ENCODE peak calls at places on chromosomes 4 and X, in five cellular contexts. B is SJSA1, E is lower lobe of right lung, T is OCI-LY7, X is mesendoderm. Y is an unnamed sample.

GRCh38 chr4:13705521-13706035 is 78.1 kb upstream of the BOD1L1 start:
- DNase-seq in B (no peak), E (peak), T (no peak), X (peak), Y (no peak)

GRCh38 chrX:130857207-130857606 is 45.8 kb downstream of the ENOX2 start:
- DNase-seq in B (no peak), E (no peak), T (no peak), X (no peak), Y (no peak)

GRCh38 chr4:891747-892146 is 40.4 kb downstream of the GAK start:
- DNase-seq in B (no peak), E (no peak), T (peak), X (peak), Y (no peak)

GRCh38 chrX:68490644-68491043 is 8.2 kb upstream of the YIPF6 start:
- DNase-seq in B (no peak), E (no peak), T (no peak), X (peak), Y (peak)

GRCh38 chrX:11757729-11758399 is at the start of gene MSL3:
- DNase-seq in B (peak), E (peak), T (peak), X (peak), Y (peak)

GRCh38 chr4:26748805-26749204 is 111.8 kb upstream of the STIM2 start:
- DNase-seq in B (no peak), E (no peak), T (peak), X (no peak), Y (no peak)

GRCh38 chr4:59200992-59201391 is 1999.1 kb upstream of the ADGRL3 start:
- DNase-seq in B (no peak), E (no peak), T (no peak), X (no peak), Y (no peak)

GRCh38 chr4:136863756-136864155 is 668.5 kb downstream of the PCDH18 start:
- DNase-seq in B (no peak), E (no peak), T (no peak), X (peak), Y (peak)

GRCh38 chr4:150425161-150425560 is 156.8 kb upstream of the MAB21L2 start:
- DNase-seq in B (no peak), E (no peak), T (no peak), X (no peak), Y (no peak)

GRCh38 chrX:66635360-66635759 is 3.5 kb downstream of the EDA2R start:
- DNase-seq in B (peak), E (no peak), T (no peak), X (peak), Y (peak)

GRCh38 chrX:69133561-69134542 is 31.4 kb downstream of the PJA1 start:
- DNase-seq in B (peak), E (no peak), T (peak), X (peak), Y (peak)

GRCh38 chr4:8508266-8508665 is 67.7 kb downstream of the TRMT44 start:
- DNase-seq in B (no peak), E (no peak), T (no peak), X (no peak), Y (no peak)

GRCh38 chr4:74878323-74878722 is 54.6 kb upstream of the PARM1 start:
- DNase-seq in B (no peak), E (no peak), T (no peak), X (no peak), Y (no peak)

GRCh38 chr4:31084806-31085416 is 364.7 kb downstream of the PCDH7 start:
- DNase-seq in B (no peak), E (no peak), T (no peak), X (no peak), Y (no peak)

GRCh38 chr4:140653718-140654515 is 85.2 kb upstream of the UCP1 start:
- DNase-seq in B (no peak), E (no peak), T (no peak), X (peak), Y (peak)

GRCh38 chr4:138639018-138639876 is 376.3 kb upstream of the NOCT start:
- DNase-seq in B (no peak), E (no peak), T (no peak), X (no peak), Y (peak)

GRCh38 chr4:73705056-73705432 is 35.3 kb upstream of the CXCL8 start:
- DNase-seq in B (peak), E (no peak), T (no peak), X (peak), Y (peak)

GRCh38 chr4:146932111-146932510 is 13.6 kb downstream of the TTC29 start:
- DNase-seq in B (no peak), E (no peak), T (no peak), X (peak), Y (no peak)

GRCh38 chr4:182126096-182126495 is 117.1 kb upstream of the TENM3 start:
- DNase-seq in B (no peak), E (no peak), T (no peak), X (no peak), Y (peak)

GRCh38 chr4:41057456-41057855 is 156.9 kb downstream of the APBB2 start:
- DNase-seq in B (no peak), E (no peak), T (no peak), X (no peak), Y (peak)

GRCh38 chrX:47080215-47080914 is 2.1 kb downstream of the RGN start:
- DNase-seq in B (no peak), E (no peak), T (no peak), X (no peak), Y (no peak)

GRCh38 chrX:11100281-11101035 is 10.7 kb upstream of the HCCS start:
- DNase-seq in B (peak), E (no peak), T (no peak), X (peak), Y (peak)

GRCh38 chr4:59936566-59936965 is 1263.6 kb upstream of the ADGRL3 start:
- DNase-seq in B (no peak), E (no peak), T (no peak), X (no peak), Y (no peak)

GRCh38 chrX:45557390-45557789 is 356.7 kb upstream of the DIPK2B start:
- DNase-seq in B (no peak), E (no peak), T (no peak), X (no peak), Y (no peak)

GRCh38 chrX:2960861-2961515 is 31.8 kb upstream of the ARSD start:
- DNase-seq in B (no peak), E (no peak), T (no peak), X (peak), Y (no peak)

GRCh38 chr4:183099537-183100297 is 660 bp downstream of the WWC2 start:
- DNase-seq in B (peak), E (peak), T (no peak), X (peak), Y (no peak)

GRCh38 chr4:108830509-108831244 is 67.8 kb upstream of the ETNPPL start:
- DNase-seq in B (no peak), E (peak), T (no peak), X (peak), Y (no peak)

GRCh38 chrX:154353172-154353843 is 21.1 kb downstream of the FLNA start:
- DNase-seq in B (no peak), E (no peak), T (no peak), X (no peak), Y (no peak)

GRCh38 chrX:101682723-101683122 is 23.1 kb upstream of the ARMCX2 start:
- DNase-seq in B (no peak), E (no peak), T (no peak), X (peak), Y (peak)

GRCh38 chr4:33890841-33891240 is 2353.5 kb downstream of the ARAP2 start:
- DNase-seq in B (no peak), E (no peak), T (no peak), X (no peak), Y (no peak)

GRCh38 chr4:94486372-94486801 is 34.6 kb downstream of the PDLIM5 start:
- DNase-seq in B (no peak), E (no peak), T (no peak), X (no peak), Y (peak)

GRCh38 chr4:37139987-37140386 is 104.6 kb upstream of the NWD2 start:
- DNase-seq in B (no peak), E (no peak), T (no peak), X (peak), Y (no peak)

GRCh38 chr4:146053901-146054300 is 115.3 kb upstream of the ZNF827 start:
- DNase-seq in B (no peak), E (no peak), T (no peak), X (no peak), Y (no peak)

GRCh38 chrX:71224969-71225368 is 1.9 kb downstream of the GJB1 start:
- DNase-seq in B (no peak), E (no peak), T (no peak), X (no peak), Y (no peak)

GRCh38 chr4:159682996-159683395 is 580.1 kb downstream of the RAPGEF2 start:
- DNase-seq in B (no peak), E (no peak), T (no peak), X (no peak), Y (no peak)

GRCh38 chr4:178745203-178745602 is 1303.0 kb upstream of the AGA start:
- DNase-seq in B (no peak), E (no peak), T (no peak), X (no peak), Y (no peak)

GRCh38 chr4:169366821-169367220 is 96.1 kb upstream of the SH3RF1 start:
- DNase-seq in B (no peak), E (no peak), T (no peak), X (no peak), Y (no peak)

GRCh38 chr4:169372791-169373190 is 102.0 kb upstream of the SH3RF1 start:
- DNase-seq in B (no peak), E (no peak), T (no peak), X (no peak), Y (no peak)

GRCh38 chr4:169369634-169370033 is 98.9 kb upstream of the SH3RF1 start:
- DNase-seq in B (no peak), E (no peak), T (no peak), X (peak), Y (no peak)
- H3K4me3 ChIP-seq in B (no peak), E (no peak), T (no peak), X (no peak), Y (no peak)

GRCh38 chr4:17166954-17167353 is 268.5 kb upstream of the LDB2 start:
- DNase-seq in B (no peak), E (no peak), T (no peak), X (no peak), Y (peak)
- H3K4me3 ChIP-seq in B (no peak), E (no peak), T (no peak), X (no peak), Y (no peak)

GRCh38 chrX:40102393-40103381 is 4.9 kb upstream of the BCOR start:
- DNase-seq in B (no peak), E (no peak), T (no peak), X (peak), Y (no peak)
- H3K4me3 ChIP-seq in B (no peak), E (no peak), T (no peak), X (no peak), Y (no peak)

GRCh38 chrX:118564498-118564897 is 68.9 kb downstream of the DOCK11 start:
- DNase-seq in B (no peak), E (no peak), T (no peak), X (no peak), Y (no peak)
- H3K4me3 ChIP-seq in B (no peak), E (no peak), T (no peak), X (no peak), Y (no peak)

DNA sequence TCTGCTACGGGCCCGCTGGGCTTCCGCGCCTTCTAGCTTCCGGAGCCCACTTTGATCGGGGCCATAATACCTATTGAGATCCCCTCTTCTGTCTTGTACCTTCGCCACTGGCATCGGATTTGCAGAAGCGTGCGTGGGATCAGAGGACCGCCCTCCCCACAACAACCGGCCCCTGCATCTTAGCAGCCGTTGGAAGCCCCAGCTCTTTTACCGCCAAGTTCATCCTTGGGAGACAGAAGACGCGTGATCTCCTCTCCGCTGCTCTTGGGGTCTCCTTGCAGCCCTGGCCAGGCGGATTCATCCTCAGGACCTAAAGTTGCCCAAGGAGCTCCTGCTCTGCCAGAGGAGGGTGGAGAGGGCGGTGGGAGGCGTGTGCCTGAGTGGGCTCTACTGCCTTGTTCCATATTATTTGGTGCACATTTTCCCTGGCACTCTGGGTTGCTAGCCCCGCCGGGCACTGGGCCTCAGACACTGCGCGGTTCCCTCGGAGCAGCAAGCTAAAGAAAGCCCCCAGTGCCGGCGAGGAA is 1.6 kb downstream of the SLIT2 start:
- DNase-seq in B (peak), E (no peak), T (no peak), X (peak), Y (no peak)
- H3K4me3 ChIP-seq in B (peak), E (peak), T (no peak), X (peak), Y (peak)

GRCh38 chr4:86048426-86048825 is 311.4 kb downstream of the MAPK10 start:
- DNase-seq in B (no peak), E (no peak), T (no peak), X (no peak), Y (peak)
- H3K4me3 ChIP-seq in B (no peak), E (no peak), T (no peak), X (no peak), Y (no peak)

DNA sequence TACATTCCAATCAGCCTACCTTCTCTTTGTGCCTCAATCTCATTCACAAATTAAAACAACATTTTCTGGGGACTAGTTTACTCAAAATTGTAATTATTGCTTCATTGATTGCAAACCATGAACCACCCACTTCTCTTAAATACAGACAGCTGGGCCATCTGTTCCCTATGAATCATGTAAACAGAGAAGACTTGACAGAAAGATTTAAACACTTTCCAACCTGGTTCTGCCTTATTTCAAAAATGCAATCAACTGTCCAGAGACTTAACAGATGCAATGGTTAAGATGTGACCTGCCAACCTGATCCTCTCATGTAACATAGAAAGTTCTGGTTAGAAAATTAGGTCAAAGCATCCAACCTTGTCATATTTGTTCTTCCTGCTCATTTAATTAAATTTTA is 20.8 kb upstream of the SERTM2 start:
- DNase-seq in B (no peak), E (no peak), T (no peak), X (no peak), Y (no peak)
- H3K4me3 ChIP-seq in B (no peak), E (no peak), T (no peak), X (no peak), Y (no peak)

DNA sequence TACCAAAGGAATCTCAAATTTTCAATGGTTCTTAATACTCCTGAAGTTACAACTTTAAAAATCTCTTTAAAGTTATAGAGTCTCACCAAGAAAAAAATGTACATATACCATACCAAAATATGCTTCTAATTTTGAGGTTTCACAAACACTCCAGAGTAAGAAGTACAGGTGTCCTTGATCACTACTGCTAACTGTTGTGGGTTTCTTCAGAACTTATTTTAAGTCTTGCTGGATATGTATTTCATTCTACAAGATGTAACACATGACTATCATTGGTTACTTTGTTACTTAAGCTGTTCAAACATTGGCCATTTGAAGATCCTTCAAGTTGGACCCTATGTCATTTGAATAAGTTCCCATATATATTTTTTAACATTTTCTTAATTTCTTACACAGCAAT is 808.0 kb downstream of the PCDH19 start:
- DNase-seq in B (no peak), E (no peak), T (no peak), X (no peak), Y (no peak)
- H3K4me3 ChIP-seq in B (no peak), E (no peak), T (no peak), X (no peak), Y (no peak)

Y was measured in astrocyte of the spinal cord.